ENCODE peak calls at places on chromosomes 6 and 20, in ten cellular contexts. J, E, R, S, K, F, T, U, V and N are unnamed samples. For H3K4me1, the result is how much of the 10 kb centered on the place peaks cover.

GRCh38 chr6:127201321-127201720 is 65.3 kb upstream of the RNF146 start:
- DNase-seq in J (no peak), E (no peak), R (no peak), S (no peak), K (no peak), F (no peak), T (no peak), U (peak), V (no peak), N (no peak)

GRCh38 chr6:68238097-68238597 is 396.9 kb upstream of the ADGRB3 start:
- DNase-seq in J (no peak), E (no peak), R (no peak), S (no peak), K (no peak), F (no peak), T (no peak), U (no peak), V (no peak), N (no peak)

GRCh38 chr6:130674604-130675003 is 152.6 kb upstream of the SMLR1 start:
- DNase-seq in J (no peak), E (no peak), R (no peak), S (no peak), K (no peak), F (no peak), T (no peak), U (peak), V (no peak), N (no peak)

GRCh38 chr20:63495771-63496403 is 3.0 kb downstream of the EEF1A2 start:
- DNase-seq in J (peak), E (peak), R (peak), S (peak), K (no peak), F (peak), T (peak), U (peak), V (peak), N (peak)

GRCh38 chr6:132669690-132670291 is 10.8 kb upstream of the TAAR1 start:
- DNase-seq in J (no peak), E (no peak), R (no peak), S (no peak), K (no peak), F (no peak), T (no peak), U (peak), V (no peak), N (peak)

GRCh38 chr6:3230275-3231212 is 3.1 kb upstream of the TUBB2B start:
- DNase-seq in J (no peak), E (no peak), R (no peak), S (no peak), K (no peak), F (no peak), T (no peak), U (peak), V (no peak), N (no peak)

GRCh38 chr6:39791311-39791710 is 865 bp upstream of the DAAM2 start:
- DNase-seq in J (no peak), E (no peak), R (no peak), S (no peak), K (no peak), F (no peak), T (no peak), U (no peak), V (no peak), N (no peak)

GRCh38 chr20:16287776-16288175 is 285.5 kb downstream of the KIF16B start:
- DNase-seq in J (no peak), E (no peak), R (no peak), S (no peak), K (no peak), F (no peak), T (no peak), U (no peak), V (no peak), N (no peak)

GRCh38 chr20:44653536-44653935 is 2.0 kb upstream of the ADA start:
- DNase-seq in J (no peak), E (no peak), R (no peak), S (no peak), K (no peak), F (no peak), T (no peak), U (no peak), V (no peak), N (no peak)

GRCh38 chr6:138105880-138106664 is 1.1 kb downstream of the PERP start:
- DNase-seq in J (no peak), E (no peak), R (no peak), S (no peak), K (no peak), F (no peak), T (no peak), U (peak), V (no peak), N (no peak)

GRCh38 chr6:23180504-23181293 is 611.3 kb downstream of the HDGFL1 start:
- DNase-seq in J (peak), E (no peak), R (no peak), S (no peak), K (no peak), F (no peak), T (peak), U (no peak), V (peak), N (no peak)

GRCh38 chr6:18308070-18308735 is 43.9 kb upstream of the DEK start:
- DNase-seq in J (no peak), E (no peak), R (no peak), S (no peak), K (no peak), F (no peak), T (no peak), U (no peak), V (no peak), N (no peak)

GRCh38 chr6:109480993-109481480 is 2.0 kb downstream of the ZBTB24 start:
- DNase-seq in J (no peak), E (no peak), R (no peak), S (no peak), K (no peak), F (no peak), T (no peak), U (no peak), V (no peak), N (no peak)

GRCh38 chr20:12966468-12967085 is 42.2 kb upstream of the SPTLC3 start:
- DNase-seq in J (no peak), E (no peak), R (no peak), S (no peak), K (no peak), F (no peak), T (no peak), U (peak), V (no peak), N (peak)

GRCh38 chr6:147486683-147487082 is 21.8 kb upstream of the SAMD5 start:
- DNase-seq in J (no peak), E (no peak), R (no peak), S (no peak), K (no peak), F (no peak), T (no peak), U (no peak), V (no peak), N (no peak)

GRCh38 chr6:16837217-16837972 is 76.1 kb upstream of the ATXN1 start:
- DNase-seq in J (no peak), E (no peak), R (no peak), S (no peak), K (no peak), F (no peak), T (no peak), U (no peak), V (no peak), N (no peak)

GRCh38 chr20:46568570-46569129 is 18.2 kb upstream of the OCSTAMP start:
- DNase-seq in J (peak), E (peak), R (no peak), S (no peak), K (peak), F (peak), T (peak), U (peak), V (peak), N (no peak)

GRCh38 chr20:40416274-40416673 is 272.8 kb downstream of the MAFB start:
- DNase-seq in J (no peak), E (no peak), R (no peak), S (no peak), K (no peak), F (no peak), T (no peak), U (no peak), V (no peak), N (no peak)

GRCh38 chr6:160386869-160387518 is 38.8 kb downstream of the SLC22A3 start:
- DNase-seq in J (no peak), E (peak), R (no peak), S (no peak), K (no peak), F (peak), T (peak), U (no peak), V (peak), N (no peak)

GRCh38 chr6:47741807-47742206 is 40.0 kb upstream of the OPN5 start:
- DNase-seq in J (no peak), E (no peak), R (no peak), S (no peak), K (no peak), F (no peak), T (no peak), U (peak), V (no peak), N (no peak)

GRCh38 chr6:41439524-41440418 is 104.4 kb downstream of the NCR2 start:
- DNase-seq in J (no peak), E (no peak), R (no peak), S (no peak), K (no peak), F (no peak), T (no peak), U (no peak), V (no peak), N (no peak)

GRCh38 chr20:33578510-33578909 is 83.6 kb upstream of the C20orf144 start:
- DNase-seq in J (no peak), E (no peak), R (no peak), S (no peak), K (no peak), F (no peak), T (no peak), U (no peak), V (no peak), N (no peak)

GRCh38 chr6:26428206-26428605 is 12.1 kb upstream of the BTN3A3 start:
- DNase-seq in J (no peak), E (no peak), R (no peak), S (no peak), K (no peak), F (no peak), T (no peak), U (no peak), V (no peak), N (no peak)

GRCh38 chr6:72446427-72446826 is 175.4 kb upstream of the KCNQ5 start:
- DNase-seq in J (no peak), E (no peak), R (no peak), S (no peak), K (no peak), F (no peak), T (no peak), U (no peak), V (no peak), N (no peak)

GRCh38 chr6:36914227-36914794 is 28.6 kb downstream of the C6orf89 start:
- DNase-seq in J (no peak), E (peak), R (peak), S (no peak), K (no peak), F (no peak), T (peak), U (peak), V (peak), N (no peak)

GRCh38 chr6:105620878-105621277 is 218.0 kb upstream of the PREP start:
- DNase-seq in J (no peak), E (no peak), R (no peak), S (no peak), K (no peak), F (no peak), T (no peak), U (no peak), V (no peak), N (no peak)

GRCh38 chr6:1382331-1382882 is 7.0 kb upstream of the FOXF2 start:
- DNase-seq in J (no peak), E (no peak), R (no peak), S (no peak), K (no peak), F (no peak), T (no peak), U (no peak), V (no peak), N (no peak)

GRCh38 chr20:48578397-48579098 is 249.3 kb downstream of the PREX1 start:
- DNase-seq in J (no peak), E (no peak), R (no peak), S (no peak), K (peak), F (no peak), T (no peak), U (no peak), V (no peak), N (no peak)

GRCh38 chr6:64175311-64175710 is 539.7 kb downstream of the PHF3 start:
- DNase-seq in J (no peak), E (no peak), R (no peak), S (no peak), K (no peak), F (no peak), T (no peak), U (no peak), V (no peak), N (no peak)

GRCh38 chr6:132218063-132218696 is 183.1 kb downstream of the MOXD1 start:
- DNase-seq in J (no peak), E (no peak), R (no peak), S (no peak), K (no peak), F (no peak), T (no peak), U (peak), V (no peak), N (no peak)

GRCh38 chr20:53162251-53162835 is 190.2 kb downstream of the TSHZ2 start:
- DNase-seq in J (no peak), E (peak), R (no peak), S (no peak), K (no peak), F (no peak), T (no peak), U (no peak), V (no peak), N (no peak)

GRCh38 chr6:52787917-52788316 is 15.7 kb downstream of the GSTA1 start:
- DNase-seq in J (no peak), E (no peak), R (no peak), S (no peak), K (no peak), F (no peak), T (no peak), U (no peak), V (no peak), N (no peak)

GRCh38 chr6:52788478-52788877 is 15.1 kb downstream of the GSTA1 start:
- DNase-seq in J (no peak), E (no peak), R (no peak), S (no peak), K (no peak), F (no peak), T (no peak), U (no peak), V (no peak), N (no peak)

GRCh38 chr6:52786249-52786956 is 17.2 kb downstream of the GSTA1 start:
- DNase-seq in J (no peak), E (no peak), R (no peak), S (no peak), K (no peak), F (peak), T (peak), U (no peak), V (no peak), N (no peak)

GRCh38 chr6:52790841-52791240 is 12.8 kb downstream of the GSTA1 start:
- DNase-seq in J (no peak), E (no peak), R (no peak), S (no peak), K (no peak), F (no peak), T (no peak), U (no peak), V (no peak), N (no peak)
- H3K27ac ChIP-seq in J (no peak), E (no peak), R (no peak), S (no peak), K (no peak), F (no peak), T (peak), U (no peak), V (no peak), N (no peak)

GRCh38 chr6:167831281-167831680 is 4.6 kb downstream of the AFDN start:
- DNase-seq in J (no peak), E (no peak), R (no peak), S (no peak), K (no peak), F (no peak), T (no peak), U (no peak), V (no peak), N (no peak)

GRCh38 chr6:167836722-167837121 is 10.0 kb downstream of the AFDN start:
- DNase-seq in J (no peak), E (no peak), R (no peak), S (no peak), K (no peak), F (no peak), T (no peak), U (no peak), V (no peak), N (no peak)

GRCh38 chr6:167835260-167835659 is 8.5 kb downstream of the AFDN start:
- DNase-seq in J (no peak), E (no peak), R (no peak), S (no peak), K (no peak), F (no peak), T (no peak), U (no peak), V (no peak), N (no peak)

GRCh38 chr6:167832497-167833395 is 6.0 kb downstream of the AFDN start:
- DNase-seq in J (no peak), E (no peak), R (no peak), S (no peak), K (no peak), F (no peak), T (no peak), U (no peak), V (no peak), N (no peak)

DNA sequence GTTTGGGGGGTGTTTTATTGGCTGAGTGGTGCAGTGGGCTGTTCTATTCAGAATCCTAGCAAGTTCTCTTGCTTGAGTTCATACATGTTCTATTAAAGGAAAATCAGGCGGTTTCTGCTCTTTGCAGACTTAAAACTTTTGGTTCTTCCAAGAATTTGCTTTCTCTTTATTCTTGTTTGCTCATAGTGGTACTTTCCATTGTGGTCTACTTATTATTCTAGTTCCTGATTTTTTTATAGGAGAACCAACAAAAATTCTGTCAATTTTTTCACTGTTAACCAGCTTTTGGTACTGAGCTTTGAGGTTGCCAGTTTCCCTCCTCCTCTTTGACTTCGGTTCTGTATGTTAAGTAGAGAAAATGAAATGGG is 6.7 kb downstream of the AFDN start:
- DNase-seq in J (no peak), E (no peak), R (no peak), S (no peak), K (no peak), F (no peak), T (no peak), U (no peak), V (no peak), N (no peak)
- H3K4me1 ChIP-seq in J (under half), E (under half), R (under half), S (under half), K (under half), F (under half), T (under half), U (under half), V (under half), N (under half)

DNA sequence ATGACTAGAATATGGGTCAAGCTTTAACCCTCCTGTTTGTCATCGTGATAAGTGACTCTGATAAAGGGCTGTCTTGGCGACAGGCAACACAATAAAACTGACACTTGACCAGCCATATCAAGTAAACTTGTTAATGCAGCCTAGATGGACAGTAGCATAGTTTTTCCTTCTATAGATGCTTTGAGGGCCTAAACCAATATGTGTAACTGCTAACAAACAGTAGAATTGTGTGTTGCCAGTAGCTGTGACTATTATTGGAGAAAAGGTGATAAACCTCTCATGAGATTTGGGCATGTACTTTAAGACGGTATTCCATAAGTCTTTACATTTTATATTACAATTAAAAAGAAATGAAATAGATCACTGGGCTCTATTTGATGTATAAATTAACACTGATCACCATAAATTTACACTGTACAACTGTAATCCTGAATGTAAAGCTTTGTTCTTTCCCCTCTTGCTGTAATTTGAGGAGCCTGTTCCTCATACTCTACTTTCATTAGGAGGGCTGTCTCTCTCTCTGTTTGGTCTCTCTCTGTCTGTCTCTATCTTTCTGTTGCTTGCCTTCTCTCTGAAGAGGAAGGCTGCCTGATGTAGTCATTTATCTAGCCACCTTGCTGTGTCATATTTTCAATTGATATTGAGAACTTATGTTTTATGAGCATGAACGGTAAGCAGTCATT is 205.2 kb downstream of the NKAIN2 start:
- DNase-seq in J (no peak), E (no peak), R (no peak), S (no peak), K (no peak), F (no peak), T (no peak), U (no peak), V (no peak), N (no peak)
- H3K27ac ChIP-seq in J (no peak), E (no peak), R (no peak), S (no peak), K (no peak), F (no peak), T (no peak), U (no peak), V (no peak), N (no peak)

DNA sequence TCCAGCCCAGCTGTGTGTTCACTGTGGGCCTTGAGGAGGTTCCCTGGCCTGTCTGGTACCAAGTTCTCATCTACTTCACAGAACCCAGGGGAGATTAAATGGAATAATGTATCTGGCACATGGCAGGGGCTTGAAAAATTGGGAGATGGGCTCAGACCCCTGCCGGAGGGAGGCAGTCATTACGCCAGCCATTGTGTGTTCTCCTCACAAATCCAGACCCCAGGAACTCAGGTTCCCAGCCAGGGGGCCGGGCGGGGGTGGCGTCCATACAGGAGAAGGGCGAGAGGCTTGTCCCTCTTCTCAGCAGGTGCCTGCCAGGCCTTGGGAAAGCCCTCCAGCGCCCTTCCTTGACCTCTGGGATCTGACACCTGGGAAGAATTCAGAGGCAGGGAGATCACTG is 8.1 kb downstream of the NOL4L start:
- DNase-seq in J (peak), E (no peak), R (no peak), S (no peak), K (no peak), F (no peak), T (no peak), U (no peak), V (no peak), N (no peak)
- H3K4me1 ChIP-seq in J (under half), E (under half), R (half or more), S (half or more), K (under half), F (under half), T (under half), U (under half), V (under half), N (half or more)

GRCh38 chr20:17854307-17854903 is 114.2 kb downstream of the SNX5 start:
- DNase-seq in J (peak), E (peak), R (no peak), S (no peak), K (no peak), F (no peak), T (peak), U (peak), V (peak), N (no peak)
- H3K27ac ChIP-seq in J (no peak), E (no peak), R (no peak), S (no peak), K (peak), F (no peak), T (no peak), U (no peak), V (no peak), N (no peak)

DNA sequence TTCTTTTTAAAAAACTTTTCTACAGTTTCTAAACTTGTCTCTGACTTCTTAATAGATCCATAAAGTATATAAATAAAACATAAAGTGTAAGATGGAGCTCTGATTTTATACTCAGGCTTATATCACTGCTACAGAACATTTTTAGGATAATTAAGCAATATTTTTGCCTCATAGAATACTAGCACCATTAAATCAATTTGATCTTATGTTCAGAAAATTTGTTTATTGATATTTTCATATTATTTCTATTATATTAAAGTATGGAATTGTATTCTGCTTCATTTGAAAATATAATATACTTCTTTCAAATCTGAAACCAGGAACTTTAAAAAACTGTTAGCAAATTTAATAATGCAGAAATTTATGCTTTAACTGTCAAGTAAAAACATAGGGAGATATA is 106.5 kb downstream of the MAN1A1 start:
- DNase-seq in J (no peak), E (no peak), R (no peak), S (no peak), K (no peak), F (no peak), T (no peak), U (no peak), V (no peak), N (no peak)
- H3K4me1 ChIP-seq in J (under half), E (under half), R (under half), S (under half), K (under half), F (under half), T (under half), U (under half), V (under half), N (under half)

GRCh38 chr6:89025633-89026032 is 54.9 kb upstream of the PNRC1 start:
- DNase-seq in J (no peak), E (no peak), R (no peak), S (no peak), K (no peak), F (no peak), T (no peak), U (no peak), V (no peak), N (no peak)
- H3K27ac ChIP-seq in J (no peak), E (no peak), R (no peak), S (no peak), K (peak), F (no peak), T (no peak), U (no peak), V (peak), N (no peak)

GRCh38 chr6:75206338-75207210 is 721 bp upstream of the COL12A1 start:
- DNase-seq in J (peak), E (peak), R (no peak), S (no peak), K (no peak), F (peak), T (no peak), U (peak), V (no peak), N (no peak)
- H3K4me1 ChIP-seq in J (under half), E (under half), R (under half), S (under half), K (under half), F (half or more), T (under half), U (under half), V (half or more), N (under half)